ENCODE peak calls at places on chromosomes 7 and 10, in ten cellular contexts. O is osteoblast; T is HL-60; C is GM23338; W is coronary artery; G is CD8-positive, alpha-beta T cell; A is IMR-90; Y is heart right ventricle; B is GM12878; J is prostate gland. D is an unnamed sample.

GRCh38 chr10:124053971-124054370 is 39.4 kb downstream of the CHST15 start:
- DNase-seq in O (no peak), T (no peak), C (peak), W (no peak), G (no peak), A (no peak), Y (no peak), B (no peak), J (no peak), D (peak)

GRCh38 chr7:148699024-148699771 is 495 bp downstream of the CUL1 start:
- DNase-seq in O (peak), T (peak), C (peak), W (no peak), G (peak), A (peak), Y (peak), B (no peak), J (peak), D (no peak)

GRCh38 chr10:97633921-97634320 is 621 bp upstream of the MORN4 start:
- DNase-seq in O (no peak), T (no peak), C (peak), W (no peak), G (no peak), A (no peak), Y (no peak), B (no peak), J (no peak), D (no peak)

GRCh38 chr7:10022957-10023356 is 950.7 kb upstream of the PHF14 start:
- DNase-seq in O (no peak), T (no peak), C (peak), W (no peak), G (no peak), A (no peak), Y (no peak), B (no peak), J (peak), D (peak)

GRCh38 chr7:47988496-47989386 is 9.3 kb upstream of the HUS1 start:
- DNase-seq in O (no peak), T (no peak), C (peak), W (no peak), G (no peak), A (peak), Y (no peak), B (no peak), J (no peak), D (no peak)

GRCh38 chr7:56063882-56064625 is at the start of gene SUMF2:
- DNase-seq in O (peak), T (peak), C (peak), W (peak), G (peak), A (peak), Y (peak), B (peak), J (peak), D (peak)

GRCh38 chr7:37215524-37215923 is 233.1 kb downstream of the ELMO1 start:
- DNase-seq in O (no peak), T (no peak), C (no peak), W (no peak), G (no peak), A (no peak), Y (no peak), B (no peak), J (no peak), D (no peak)

GRCh38 chr10:61406282-61406681 is 46.9 kb downstream of the TMEM26 start:
- DNase-seq in O (no peak), T (no peak), C (no peak), W (no peak), G (no peak), A (no peak), Y (no peak), B (no peak), J (no peak), D (no peak)

GRCh38 chr7:107743567-107744344 is at the start of gene CBLL1:
- DNase-seq in O (peak), T (peak), C (peak), W (peak), G (peak), A (peak), Y (peak), B (peak), J (peak), D (peak)

GRCh38 chr7:107744345-107744750 is 406 bp downstream of the CBLL1 start:
- DNase-seq in O (no peak), T (no peak), C (no peak), W (no peak), G (no peak), A (no peak), Y (no peak), B (no peak), J (no peak), D (no peak)

GRCh38 chr7:107742678-107743566 is 1.0 kb upstream of the CBLL1 start:
- DNase-seq in O (no peak), T (peak), C (peak), W (peak), G (no peak), A (no peak), Y (peak), B (peak), J (peak), D (no peak)

GRCh38 chr7:107751113-107751512 is 7.2 kb downstream of the CBLL1 start:
- DNase-seq in O (no peak), T (no peak), C (peak), W (no peak), G (no peak), A (no peak), Y (no peak), B (no peak), J (no peak), D (no peak)

DNA sequence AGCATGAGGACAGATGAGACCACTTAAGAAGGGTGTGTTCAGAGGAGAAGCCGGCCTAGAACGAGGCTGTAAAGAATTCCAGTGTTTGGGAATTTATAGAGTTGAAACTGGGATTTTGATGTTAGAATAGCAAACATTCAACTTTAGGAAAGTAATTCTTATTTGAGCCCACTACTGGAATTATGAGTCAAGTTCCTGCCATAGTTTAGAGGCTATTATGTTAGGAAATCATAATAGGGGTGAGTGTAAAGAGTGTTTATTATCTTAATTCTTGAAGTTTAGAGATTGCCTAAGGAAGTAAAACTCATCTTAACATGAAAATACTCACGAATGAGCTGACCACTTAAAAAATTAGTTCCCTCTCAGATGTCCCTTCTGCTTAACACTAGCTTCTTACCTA is 2.1 kb downstream of the CBLL1 start:
- DNase-seq in O (no peak), T (no peak), C (no peak), W (no peak), G (no peak), A (peak), Y (no peak), B (no peak), J (no peak), D (no peak)
- H3K4me3 ChIP-seq in O (no peak), T (peak), C (peak), W (peak), G (no peak), A (no peak), Y (no peak), B (peak), J (peak), D (no peak)

DNA sequence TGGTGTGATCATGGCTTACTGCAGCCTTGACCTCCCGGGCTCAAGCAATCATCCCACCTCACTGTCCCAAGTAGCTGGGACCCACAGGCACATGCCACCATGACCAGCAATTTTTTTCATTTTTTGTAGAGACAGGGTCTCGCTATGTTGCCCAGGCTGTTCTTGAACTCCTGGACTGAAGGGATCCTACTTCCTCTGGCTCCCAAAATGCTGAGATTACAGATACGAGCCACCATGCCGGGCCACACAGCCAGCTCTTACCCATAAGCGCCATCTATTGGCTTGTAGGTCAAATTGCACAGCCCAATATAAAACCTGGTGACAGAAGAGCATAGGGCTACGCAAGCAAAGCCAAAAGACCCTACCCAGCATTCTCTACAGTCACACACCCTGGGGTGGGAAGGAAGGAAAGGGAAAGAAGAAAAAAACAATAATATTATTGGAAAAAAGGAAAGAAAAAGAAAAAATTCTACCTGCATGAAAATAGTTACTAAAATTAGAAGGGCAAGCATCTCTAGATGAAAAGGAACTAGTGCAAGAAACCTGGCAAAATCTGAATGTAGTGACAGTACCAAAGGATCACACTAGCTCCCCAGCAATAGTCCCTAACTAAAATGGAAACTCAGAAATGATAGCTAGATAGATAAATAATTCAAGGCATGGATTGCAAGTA is 29.4 kb upstream of the AMPH start:
- DNase-seq in O (no peak), T (peak), C (peak), W (no peak), G (no peak), A (peak), Y (no peak), B (no peak), J (no peak), D (peak)
- TF ChIP-seq CTCF in O (peak), T (peak), C (peak), W (no peak), G (peak), A (peak), Y (peak), B (peak), J (peak), D (peak)

DNA sequence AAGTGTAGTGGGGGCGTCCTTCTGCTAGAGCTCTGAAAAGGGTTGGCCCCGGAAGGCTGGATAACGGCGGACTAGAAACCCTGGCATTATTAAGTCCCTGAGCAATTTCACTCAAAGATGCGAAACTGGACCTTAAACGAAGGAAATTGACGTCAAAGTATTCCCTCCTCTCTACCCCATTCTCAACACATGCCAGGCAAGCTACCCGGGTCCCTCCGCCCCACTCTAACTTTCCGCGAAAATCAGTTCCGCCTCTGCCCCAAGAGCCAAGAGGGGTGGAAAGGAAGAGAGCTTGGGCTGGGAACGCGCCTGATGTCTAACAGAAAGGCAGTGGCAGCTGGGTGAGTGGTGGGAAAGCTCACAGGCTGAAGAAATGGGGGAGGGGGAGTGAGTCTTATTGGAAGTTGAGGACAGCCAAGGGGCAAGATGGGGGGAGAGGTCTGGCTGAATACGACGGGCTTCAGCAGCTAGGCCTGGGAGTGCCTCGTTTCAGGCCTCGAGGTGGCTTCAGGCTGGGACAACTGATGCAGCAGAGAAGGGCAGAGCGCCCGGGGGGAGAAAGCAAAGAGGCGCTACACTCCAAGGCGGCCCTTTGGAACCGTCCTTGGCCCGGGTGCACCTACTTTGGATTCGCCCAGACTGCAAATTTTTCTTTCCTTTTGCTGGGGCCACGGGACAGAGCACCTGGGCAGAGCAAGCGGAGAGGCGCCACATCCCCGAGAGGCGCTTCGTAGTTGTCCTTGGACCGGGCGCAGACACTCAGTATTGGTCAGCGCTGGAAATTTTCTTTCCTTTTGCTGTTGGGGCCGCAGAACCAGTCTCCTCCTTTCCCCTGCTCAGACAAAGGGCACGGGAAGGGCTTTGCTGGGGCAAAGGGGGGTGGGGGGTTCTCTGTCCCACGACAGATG is 2.0 kb upstream of the FEZF1 start:
- DNase-seq in O (peak), T (no peak), C (peak), W (no peak), G (no peak), A (no peak), Y (no peak), B (no peak), J (no peak), D (no peak)
- H3K4me3 ChIP-seq in O (no peak), T (no peak), C (peak), W (peak), G (no peak), A (no peak), Y (peak), B (no peak), J (no peak), D (no peak)

DNA sequence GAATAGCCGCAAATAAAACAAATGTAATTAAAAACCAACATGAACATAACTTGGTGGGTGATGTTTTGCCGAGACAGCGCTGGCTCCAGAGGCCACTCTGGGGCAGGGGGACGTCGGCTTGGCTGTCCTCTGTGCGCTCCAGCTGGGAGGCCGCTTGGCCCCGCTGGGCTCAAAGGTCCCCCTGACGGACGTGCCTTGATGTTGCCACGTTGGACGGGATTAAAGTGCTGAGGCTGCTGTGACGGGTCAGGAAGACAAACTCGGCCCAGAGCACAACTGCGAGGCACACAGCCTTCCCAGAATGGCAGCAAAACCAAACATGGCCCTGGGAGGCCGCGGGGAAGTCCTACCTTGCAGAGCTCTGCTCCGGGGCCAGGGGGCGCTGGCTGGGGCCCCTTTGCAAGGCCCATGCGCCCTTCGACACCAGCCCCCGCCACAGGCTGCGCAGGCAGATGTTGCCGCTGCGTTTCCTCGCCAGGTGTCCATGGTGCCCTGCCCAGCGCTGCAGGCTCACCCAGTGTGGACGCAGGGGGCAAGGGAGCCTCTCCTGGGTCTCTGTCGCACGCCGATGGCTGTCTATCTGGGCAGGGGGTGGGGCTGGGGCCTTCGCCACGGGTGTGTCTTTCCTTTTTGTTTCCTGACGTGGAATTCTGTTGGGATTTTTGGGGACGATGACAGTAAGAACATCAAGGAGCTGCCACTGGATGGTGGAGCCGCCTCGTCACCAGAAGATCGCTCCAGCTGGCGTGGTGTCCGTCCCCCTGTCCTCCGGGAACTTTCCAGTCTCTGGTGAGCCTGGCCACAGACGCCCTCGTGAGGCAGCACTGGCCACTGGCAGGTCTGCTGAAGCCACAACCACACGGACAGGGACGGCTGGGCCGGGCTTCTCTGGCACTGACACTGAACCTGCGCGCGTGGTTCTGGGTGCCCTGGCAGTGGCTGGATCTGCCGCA is 99.6 kb upstream of the DIP2C start:
- DNase-seq in O (peak), T (no peak), C (peak), W (peak), G (no peak), A (peak), Y (peak), B (no peak), J (peak), D (peak)
- TF ChIP-seq CTCF in O (peak), T (no peak), C (peak), W (peak), G (no peak), A (peak), Y (peak), B (no peak), J (peak), D (peak)

DNA sequence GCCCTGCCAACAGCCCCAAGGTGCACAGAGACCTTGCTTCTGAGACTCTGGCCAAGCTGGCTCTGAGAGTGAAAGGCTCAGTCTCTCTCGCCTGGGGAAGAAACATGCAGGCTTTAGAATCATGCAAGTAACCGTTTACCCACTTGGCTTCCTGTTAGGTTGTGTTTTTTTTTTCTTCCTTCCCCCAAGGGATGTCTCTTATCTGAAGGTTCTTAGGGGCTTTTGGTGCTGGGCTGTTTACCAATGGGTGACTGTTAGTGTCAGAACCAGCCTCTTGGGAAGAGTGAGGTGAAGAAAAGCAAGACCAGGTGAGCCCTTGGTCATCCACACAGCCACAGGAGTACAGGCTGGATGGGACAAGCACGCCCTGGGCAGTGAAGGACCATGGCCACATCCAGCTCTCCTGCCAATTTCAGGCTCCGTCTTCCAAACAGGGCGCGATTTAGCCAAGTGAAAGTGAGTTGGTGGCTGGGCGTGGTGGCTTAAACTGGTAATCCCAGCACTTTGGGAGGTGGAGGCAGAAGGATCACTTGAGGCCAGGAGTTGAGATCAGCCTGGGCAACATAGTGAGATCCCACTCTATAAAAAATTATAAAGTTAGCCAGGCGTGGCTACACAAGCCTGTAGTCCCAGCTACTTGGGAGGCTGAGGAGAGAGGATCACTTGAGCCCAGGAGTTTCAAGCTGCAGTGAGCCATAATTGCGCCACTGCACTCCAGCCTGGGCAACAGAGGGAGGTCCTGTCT is 76.3 kb upstream of the CUX1 start:
- DNase-seq in O (peak), T (peak), C (no peak), W (no peak), G (no peak), A (no peak), Y (no peak), B (peak), J (no peak), D (no peak)
- H3K4me3 ChIP-seq in O (no peak), T (no peak), C (no peak), W (no peak), G (peak), A (no peak), Y (no peak), B (peak), J (no peak), D (no peak)

GRCh38 chr7:116572036-116572435 is 47.2 kb downstream of the CAV1 start:
- DNase-seq in O (no peak), T (no peak), C (no peak), W (no peak), G (no peak), A (no peak), Y (no peak), B (no peak), J (no peak), D (no peak)
- TF ChIP-seq CTCF in O (no peak), T (no peak), C (no peak), W (no peak), G (no peak), A (no peak), Y (no peak), B (no peak), J (no peak), D (no peak)

DNA sequence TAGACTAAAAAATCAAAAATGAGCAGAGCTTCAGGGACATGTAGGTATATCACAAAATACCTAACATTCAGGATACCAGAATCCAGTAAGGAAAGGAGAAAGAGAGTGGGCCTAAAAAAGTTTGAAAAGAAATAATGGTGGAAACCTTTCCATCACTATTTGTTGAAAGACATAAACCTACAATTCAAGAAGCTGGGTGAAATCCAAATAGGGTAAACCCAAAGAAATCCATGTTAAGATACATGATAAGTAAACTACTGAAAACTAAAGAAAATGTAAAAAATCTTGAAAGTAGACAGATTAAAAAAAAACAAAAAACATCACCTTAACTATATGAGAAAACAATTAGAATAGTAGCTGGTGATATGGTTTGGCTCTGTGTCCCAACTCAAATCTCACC is 76.7 kb upstream of the COMTD1 start:
- DNase-seq in O (no peak), T (no peak), C (no peak), W (no peak), G (no peak), A (no peak), Y (no peak), B (no peak), J (no peak), D (no peak)
- H3K4me3 ChIP-seq in O (no peak), T (no peak), C (no peak), W (no peak), G (no peak), A (no peak), Y (no peak), B (no peak), J (no peak), D (no peak)

D was measured in LNCaP clone FGC.